ENCODE peak calls at places on chromosomes 4 and X, in ten cellular contexts. T, G, M, X, A, Z, W, C, H and F are unnamed samples.

GRCh38 chr4:99759988-99760387 is 56.6 kb upstream of the DAPP1 start:
- DNase-seq in A (no peak), C (no peak), G (no peak), Z (no peak), H (no peak), M (no peak), X (no peak), T (no peak), W (no peak), F (no peak)

GRCh38 chr4:152109585-152110509 is 349.0 kb upstream of the GATB start:
- DNase-seq in M (no peak), Z (no peak), G (no peak), C (no peak), T (no peak), A (no peak), W (no peak), H (no peak), X (peak; percentile 28), F (no peak)

GRCh38 chr4:38223801-38224236 is 263.6 kb downstream of the PTTG2 start:
- DNase-seq in X (no peak), T (no peak), A (peak; percentile 81), M (no peak), Z (no peak), C (no peak), H (no peak), G (peak; percentile 57), W (no peak), F (no peak)

GRCh38 chr4:76622126-76622525 is 187.1 kb downstream of the SHROOM3 start:
- DNase-seq in C (no peak), A (no peak), M (no peak), Z (peak; percentile 38), X (no peak), W (no peak), T (no peak), G (no peak), H (no peak), F (no peak)

GRCh38 chr4:154472870-154473269 is 18.7 kb downstream of the DCHS2 start:
- DNase-seq in H (no peak), G (no peak), T (no peak), X (no peak), Z (no peak), M (no peak), C (no peak), A (no peak), W (no peak), F (no peak)

GRCh38 chr4:164755432-164755831 is 1.5 kb downstream of the SMIM31 start:
- DNase-seq in M (no peak), G (peak; percentile 49), X (no peak), T (no peak), A (no peak), C (no peak), W (no peak), H (no peak), Z (no peak), F (no peak)

GRCh38 chr4:52750819-52751348 is 341 bp downstream of the ERVMER34-1 start:
- DNase-seq in C (peak; percentile 2), X (no peak), Z (peak; percentile 29), M (peak; percentile 54), H (no peak), A (no peak), T (no peak), G (peak; percentile 61), W (no peak), F (no peak)

GRCh38 chrX:150935466-150935865 is 37.0 kb upstream of the CD99L2 start:
- DNase-seq in C (peak; percentile 9), Z (no peak), X (no peak), G (no peak), M (no peak), A (no peak), T (no peak), H (no peak), W (no peak), F (no peak)

GRCh38 chrX:154090731-154091130 is 6.8 kb downstream of the MECP2 start:
- DNase-seq in Z (no peak), A (no peak), X (no peak), M (no peak), H (no peak), T (no peak), C (no peak), G (no peak), W (no peak), F (no peak)

GRCh38 chrX:139204903-139205667 is 325.5 kb upstream of the F9 start:
- DNase-seq in M (peak; percentile 56), H (no peak), A (no peak), X (peak; percentile 21), Z (peak; percentile 50), T (no peak), G (no peak), C (peak; percentile 14), W (peak; percentile 64), F (no peak)

GRCh38 chr4:126375462-126376054 is 1060.8 kb downstream of the FAT4 start:
- DNase-seq in G (no peak), X (no peak), Z (no peak), A (no peak), W (no peak), C (no peak), H (no peak), M (no peak), T (no peak), F (no peak)

GRCh38 chr4:786861-787300 is 39.0 kb downstream of the CPLX1 start:
- DNase-seq in H (no peak), T (peak; percentile 13), C (no peak), G (no peak), A (no peak), M (peak; percentile 63), X (peak; percentile 70), Z (no peak), W (no peak), F (no peak)
- H3K4me3 ChIP-seq in H (peak overlapping the region; percentile 35), T (no peak overlapping the region), C (no peak overlapping the region), G (peak overlapping the region; percentile 46), A (no peak overlapping the region), M (no peak overlapping the region), X (peak overlapping the region; percentile 7), Z (no peak overlapping the region), W (peak overlapping the region; percentile 42), F (no peak overlapping the region)

GRCh38 chrX:46836701-46837542 is at the start of gene RP2:
- DNase-seq in A (peak; percentile 91), Z (peak; percentile 88), W (peak; percentile 82), T (peak; percentile 80), H (peak; percentile 88), X (peak; percentile 90), C (peak; percentile 96), M (peak; percentile 95), G (peak; percentile 92), F (peak; percentile 96)
- TF ChIP-seq POLR2A in A (peak; percentile 86), Z (peak; percentile 85), W (peak; percentile 32), T (peak; percentile 64), H (peak; percentile 52), X (peak; percentile 88), C (peak; percentile 73), M (peak; percentile 85), G (peak; percentile 88), F (peak; percentile 78)

GRCh38 chr4:86893136-86893535 is 914 bp upstream of the C4orf36 start:
- DNase-seq in M (no peak), T (no peak), Z (no peak), X (no peak), C (no peak), H (no peak), A (no peak), W (no peak), G (no peak), F (no peak)

GRCh38 chr4:86895692-86896488 is 3.7 kb upstream of the C4orf36 start:
- DNase-seq in W (no peak), A (peak; percentile 71), C (peak; percentile 68), M (no peak), T (no peak), X (no peak), Z (no peak), H (no peak), G (no peak), F (peak; percentile 75)

GRCh38 chr4:86892639-86892965 is 380 bp upstream of the C4orf36 start:
- DNase-seq in W (no peak), X (no peak), M (no peak), G (no peak), Z (no peak), C (no peak), T (no peak), A (no peak), H (no peak), F (no peak)

GRCh38 chr4:86894465-86894864 is 2.2 kb upstream of the C4orf36 start:
- DNase-seq in Z (no peak), W (no peak), X (no peak), T (no peak), M (no peak), A (no peak), H (no peak), G (no peak), C (peak; percentile 29), F (peak; percentile 22)

DNA sequence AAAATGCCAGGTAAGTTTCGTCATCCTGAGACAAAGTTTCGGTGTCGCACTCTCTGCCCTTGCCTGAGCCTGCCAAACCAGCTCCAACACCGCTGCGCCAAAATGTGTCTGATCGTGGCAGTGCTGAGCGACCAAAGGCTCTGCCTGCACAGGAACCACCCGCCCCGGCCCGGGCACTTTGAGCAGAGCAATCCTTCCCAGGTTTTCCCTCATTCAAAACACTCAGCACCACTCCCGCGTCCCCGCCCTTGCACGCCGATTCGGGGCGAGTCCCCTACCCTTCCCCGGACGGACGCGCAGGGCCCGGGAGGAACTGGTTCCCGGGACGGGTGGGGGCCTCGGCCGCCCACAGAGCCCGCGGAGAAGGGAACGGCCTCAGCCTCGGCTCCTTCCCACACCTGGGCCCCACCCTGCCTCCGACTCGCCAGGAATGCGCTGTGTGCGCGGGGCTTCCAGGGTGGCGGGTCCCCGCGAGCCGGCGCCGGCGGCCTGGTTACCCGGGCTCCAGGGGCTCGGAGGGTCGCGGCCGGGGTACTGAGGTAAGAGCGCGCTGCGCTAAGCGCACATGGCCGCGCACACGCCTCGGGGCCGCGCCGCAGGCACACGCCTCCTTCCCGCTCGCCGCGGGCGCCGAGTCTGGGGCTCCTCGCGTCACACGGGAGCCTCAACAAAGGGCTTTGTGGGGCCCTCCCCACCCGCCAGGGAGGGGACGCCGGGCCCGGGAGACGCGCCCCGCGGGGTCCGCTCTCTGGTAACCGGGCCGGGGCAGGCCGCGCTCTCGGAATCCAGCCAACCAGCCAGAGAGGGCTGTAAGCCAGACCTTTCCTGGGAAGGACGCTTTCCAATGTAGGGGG is at the start of gene C4orf36:
- DNase-seq in C (peak; percentile 76), X (peak; percentile 46), H (peak; percentile 60), T (peak; percentile 54), A (no peak), W (peak; percentile 86), M (peak; percentile 88), Z (peak; percentile 80), G (peak; percentile 70), F (peak; percentile 82)
- TF ChIP-seq CTCF in C (no peak), X (no peak), H (no peak), T (no peak), A (no peak), W (no peak), M (peak; percentile 5), Z (no peak), G (no peak), F (peak; percentile 8)

DNA sequence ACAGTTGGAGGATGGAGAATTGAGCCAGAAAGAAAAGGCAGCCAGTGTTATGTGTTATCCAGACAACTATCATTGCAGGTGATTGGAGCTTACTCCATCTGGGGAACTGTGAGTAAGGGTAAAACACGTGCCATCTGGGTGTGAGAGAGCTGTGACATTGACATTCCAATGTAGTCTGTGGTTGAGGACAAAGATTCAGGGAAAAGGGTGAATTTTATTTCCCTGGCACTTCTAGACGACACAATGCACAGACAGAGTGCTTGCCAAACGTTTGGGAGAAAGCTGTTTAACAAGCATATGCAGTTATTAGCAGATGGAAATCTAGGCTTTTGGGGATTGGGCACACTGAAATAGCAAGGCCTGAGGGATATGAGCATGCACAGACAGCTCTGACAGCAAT is 21.3 kb upstream of the CTSO start:
- DNase-seq in Z (no peak), C (no peak), T (no peak), H (no peak), X (no peak), G (no peak), W (no peak), A (no peak), M (no peak), F (no peak)
- H3K4me3 ChIP-seq in Z (no peak overlapping the region), C (no peak overlapping the region), T (no peak overlapping the region), H (no peak overlapping the region), X (no peak overlapping the region), G (no peak overlapping the region), W (no peak overlapping the region), A (no peak overlapping the region), M (no peak overlapping the region), F (no peak overlapping the region)